ENCODE peak calls at places on chromosomes 1 and 21, in eight cellular contexts. One of them, this sample, is unnamed.

GRCh38 chr1:17735791-17736190 is 19.3 kb upstream of the ACTL8 start:
- DNase-seq in brain microvascular endothelial cell: no peak
- DNase-seq in left lung: no peak
- DNase-seq in heart right ventricle: no peak
- DNase-seq in tibial artery: no peak
- DNase-seq in left ventricle myocardium inferior: no peak
- DNase-seq in transverse colon: no peak
- DNase-seq in OCI-LY7: no peak
- DNase-seq in this sample: no peak

GRCh38 chr1:43271186-43272118 is 1.7 kb downstream of the TMEM125 start:
- DNase-seq in brain microvascular endothelial cell: no peak
- DNase-seq in left lung: no peak
- DNase-seq in heart right ventricle: no peak
- DNase-seq in tibial artery: peak; percentile 40
- DNase-seq in left ventricle myocardium inferior: no peak
- DNase-seq in transverse colon: no peak
- DNase-seq in OCI-LY7: no peak
- DNase-seq in this sample: no peak

GRCh38 chr1:153291514-153291913 is 21.2 kb downstream of the PGLYRP3 start:
- DNase-seq in brain microvascular endothelial cell: no peak
- DNase-seq in left lung: no peak
- DNase-seq in heart right ventricle: no peak
- DNase-seq in tibial artery: no peak
- DNase-seq in left ventricle myocardium inferior: no peak
- DNase-seq in transverse colon: no peak
- DNase-seq in OCI-LY7: no peak
- DNase-seq in this sample: no peak

GRCh38 chr1:30523055-30524020 is 200.0 kb downstream of the MATN1 start:
- DNase-seq in brain microvascular endothelial cell: peak; percentile 73
- DNase-seq in left lung: no peak
- DNase-seq in heart right ventricle: peak; percentile 53
- DNase-seq in tibial artery: peak; percentile 49
- DNase-seq in left ventricle myocardium inferior: peak; percentile 33
- DNase-seq in transverse colon: no peak
- DNase-seq in OCI-LY7: no peak
- DNase-seq in this sample: no peak

GRCh38 chr1:30635386-30635975 is 87.9 kb downstream of the MATN1 start:
- DNase-seq in brain microvascular endothelial cell: no peak
- DNase-seq in left lung: no peak
- DNase-seq in heart right ventricle: no peak
- DNase-seq in tibial artery: no peak
- DNase-seq in left ventricle myocardium inferior: no peak
- DNase-seq in transverse colon: no peak
- DNase-seq in OCI-LY7: no peak
- DNase-seq in this sample: no peak

GRCh38 chr1:91817506-91817905 is 68.4 kb downstream of the TGFBR3 start:
- DNase-seq in brain microvascular endothelial cell: no peak
- DNase-seq in left lung: no peak
- DNase-seq in heart right ventricle: no peak
- DNase-seq in tibial artery: no peak
- DNase-seq in left ventricle myocardium inferior: no peak
- DNase-seq in transverse colon: no peak
- DNase-seq in OCI-LY7: no peak
- DNase-seq in this sample: no peak

GRCh38 chr21:29430581-29430980 is 131.9 kb downstream of the BACH1 start:
- DNase-seq in brain microvascular endothelial cell: no peak
- DNase-seq in left lung: no peak
- DNase-seq in heart right ventricle: no peak
- DNase-seq in tibial artery: no peak
- DNase-seq in left ventricle myocardium inferior: no peak
- DNase-seq in transverse colon: no peak
- DNase-seq in OCI-LY7: no peak
- DNase-seq in this sample: no peak

GRCh38 chr21:35190201-35190701 is 141.1 kb upstream of the RUNX1 start:
- DNase-seq in brain microvascular endothelial cell: no peak
- DNase-seq in left lung: no peak
- DNase-seq in heart right ventricle: no peak
- DNase-seq in tibial artery: no peak
- DNase-seq in left ventricle myocardium inferior: no peak
- DNase-seq in transverse colon: no peak
- DNase-seq in OCI-LY7: no peak
- DNase-seq in this sample: no peak

GRCh38 chr1:101431956-101432510 is 195.2 kb downstream of the S1PR1 start:
- DNase-seq in brain microvascular endothelial cell: no peak
- DNase-seq in left lung: no peak
- DNase-seq in heart right ventricle: no peak
- DNase-seq in tibial artery: no peak
- DNase-seq in left ventricle myocardium inferior: no peak
- DNase-seq in transverse colon: no peak
- DNase-seq in OCI-LY7: no peak
- DNase-seq in this sample: no peak

GRCh38 chr1:67771152-67771551 is 62.1 kb downstream of the GNG12 start:
- DNase-seq in brain microvascular endothelial cell: peak; percentile 89
- DNase-seq in left lung: no peak
- DNase-seq in heart right ventricle: no peak
- DNase-seq in tibial artery: no peak
- DNase-seq in left ventricle myocardium inferior: no peak
- DNase-seq in transverse colon: no peak
- DNase-seq in OCI-LY7: peak; percentile 51
- DNase-seq in this sample: no peak

GRCh38 chr21:34012640-34013039 is 60.7 kb upstream of the MRPS6 start:
- DNase-seq in brain microvascular endothelial cell: no peak
- DNase-seq in left lung: no peak
- DNase-seq in heart right ventricle: no peak
- DNase-seq in tibial artery: no peak
- DNase-seq in left ventricle myocardium inferior: no peak
- DNase-seq in transverse colon: no peak
- DNase-seq in OCI-LY7: no peak
- DNase-seq in this sample: no peak

GRCh38 chr1:118692143-118692542 is 296.0 kb downstream of the TBX15 start:
- DNase-seq in brain microvascular endothelial cell: no peak
- DNase-seq in left lung: no peak
- DNase-seq in heart right ventricle: no peak
- DNase-seq in tibial artery: no peak
- DNase-seq in left ventricle myocardium inferior: no peak
- DNase-seq in transverse colon: no peak
- DNase-seq in OCI-LY7: no peak
- DNase-seq in this sample: no peak

GRCh38 chr1:224170748-224171478 is 12.1 kb upstream of the DEGS1 start:
- DNase-seq in brain microvascular endothelial cell: no peak
- DNase-seq in left lung: no peak
- DNase-seq in heart right ventricle: no peak
- DNase-seq in tibial artery: no peak
- DNase-seq in left ventricle myocardium inferior: no peak
- DNase-seq in transverse colon: peak; percentile 28
- DNase-seq in OCI-LY7: peak; percentile 41
- DNase-seq in this sample: peak; percentile 28

GRCh38 chr1:94528271-94528670 is 13.3 kb downstream of the F3 start:
- DNase-seq in brain microvascular endothelial cell: no peak
- DNase-seq in left lung: no peak
- DNase-seq in heart right ventricle: no peak
- DNase-seq in tibial artery: no peak
- DNase-seq in left ventricle myocardium inferior: no peak
- DNase-seq in transverse colon: no peak
- DNase-seq in OCI-LY7: no peak
- DNase-seq in this sample: no peak

GRCh38 chr1:94528826-94529225 is 12.7 kb downstream of the F3 start:
- DNase-seq in brain microvascular endothelial cell: no peak
- DNase-seq in left lung: no peak
- DNase-seq in heart right ventricle: no peak
- DNase-seq in tibial artery: no peak
- DNase-seq in left ventricle myocardium inferior: no peak
- DNase-seq in transverse colon: no peak
- DNase-seq in OCI-LY7: no peak
- DNase-seq in this sample: no peak

GRCh38 chr1:94527447-94528031 is 14.0 kb downstream of the F3 start:
- DNase-seq in brain microvascular endothelial cell: peak; percentile 24
- DNase-seq in left lung: no peak
- DNase-seq in heart right ventricle: no peak
- DNase-seq in tibial artery: no peak
- DNase-seq in left ventricle myocardium inferior: no peak
- DNase-seq in transverse colon: no peak
- DNase-seq in OCI-LY7: no peak
- DNase-seq in this sample: no peak

GRCh38 chr1:94526152-94526551 is 15.4 kb downstream of the F3 start:
- DNase-seq in brain microvascular endothelial cell: no peak
- DNase-seq in left lung: no peak
- DNase-seq in heart right ventricle: no peak
- DNase-seq in tibial artery: no peak
- DNase-seq in left ventricle myocardium inferior: no peak
- DNase-seq in transverse colon: no peak
- DNase-seq in OCI-LY7: no peak
- DNase-seq in this sample: no peak

GRCh38 chr1:94526581-94526980 is 15.0 kb downstream of the F3 start:
- DNase-seq in brain microvascular endothelial cell: no peak
- DNase-seq in left lung: no peak
- DNase-seq in heart right ventricle: no peak
- DNase-seq in tibial artery: no peak
- DNase-seq in left ventricle myocardium inferior: no peak
- DNase-seq in transverse colon: no peak
- DNase-seq in OCI-LY7: no peak
- DNase-seq in this sample: no peak
- H3K27ac ChIP-seq in brain microvascular endothelial cell: no peak overlapping the region
- H3K27ac ChIP-seq in left lung: no peak overlapping the region
- H3K27ac ChIP-seq in heart right ventricle: no peak overlapping the region
- H3K27ac ChIP-seq in tibial artery: no peak overlapping the region
- H3K27ac ChIP-seq in left ventricle myocardium inferior: no peak overlapping the region
- H3K27ac ChIP-seq in transverse colon: no peak overlapping the region
- H3K27ac ChIP-seq in OCI-LY7: no peak overlapping the region
- H3K27ac ChIP-seq in this sample: no peak overlapping the region

GRCh38 chr1:6051423-6051822 is 5.7 kb downstream of the KCNAB2 start:
- DNase-seq in brain microvascular endothelial cell: no peak
- DNase-seq in left lung: peak; percentile 63
- DNase-seq in heart right ventricle: no peak
- DNase-seq in tibial artery: no peak
- DNase-seq in left ventricle myocardium inferior: no peak
- DNase-seq in transverse colon: no peak
- DNase-seq in OCI-LY7: no peak
- DNase-seq in this sample: no peak

GRCh38 chr1:6052543-6053205 is 7.0 kb downstream of the KCNAB2 start:
- DNase-seq in brain microvascular endothelial cell: peak; percentile 70
- DNase-seq in left lung: no peak
- DNase-seq in heart right ventricle: peak; percentile 74
- DNase-seq in tibial artery: no peak
- DNase-seq in left ventricle myocardium inferior: peak; percentile 61
- DNase-seq in transverse colon: peak; percentile 54
- DNase-seq in OCI-LY7: peak; percentile 42
- DNase-seq in this sample: peak; percentile 27

GRCh38 chr1:6054596-6054995 is 8.9 kb downstream of the KCNAB2 start:
- DNase-seq in brain microvascular endothelial cell: no peak
- DNase-seq in left lung: no peak
- DNase-seq in heart right ventricle: no peak
- DNase-seq in tibial artery: no peak
- DNase-seq in left ventricle myocardium inferior: no peak
- DNase-seq in transverse colon: no peak
- DNase-seq in OCI-LY7: no peak
- DNase-seq in this sample: no peak

GRCh38 chr1:6056549-6056948 is 10.9 kb downstream of the KCNAB2 start:
- DNase-seq in brain microvascular endothelial cell: no peak
- DNase-seq in left lung: no peak
- DNase-seq in heart right ventricle: peak; percentile 18
- DNase-seq in tibial artery: no peak
- DNase-seq in left ventricle myocardium inferior: no peak
- DNase-seq in transverse colon: no peak
- DNase-seq in OCI-LY7: no peak
- DNase-seq in this sample: no peak

GRCh38 chr1:6053206-6053546 is 7.5 kb downstream of the KCNAB2 start:
- DNase-seq in brain microvascular endothelial cell: no peak
- DNase-seq in left lung: no peak
- DNase-seq in heart right ventricle: no peak
- DNase-seq in tibial artery: no peak
- DNase-seq in left ventricle myocardium inferior: no peak
- DNase-seq in transverse colon: no peak
- DNase-seq in OCI-LY7: no peak
- DNase-seq in this sample: no peak
- TF ChIP-seq CTCF in brain microvascular endothelial cell: no peak
- TF ChIP-seq CTCF in left lung: no peak
- TF ChIP-seq CTCF in heart right ventricle: no peak
- TF ChIP-seq CTCF in tibial artery: no peak
- TF ChIP-seq CTCF in left ventricle myocardium inferior: no peak
- TF ChIP-seq CTCF in transverse colon: no peak
- TF ChIP-seq CTCF in OCI-LY7: peak; percentile 42
- TF ChIP-seq CTCF in this sample: peak; percentile 8

DNA sequence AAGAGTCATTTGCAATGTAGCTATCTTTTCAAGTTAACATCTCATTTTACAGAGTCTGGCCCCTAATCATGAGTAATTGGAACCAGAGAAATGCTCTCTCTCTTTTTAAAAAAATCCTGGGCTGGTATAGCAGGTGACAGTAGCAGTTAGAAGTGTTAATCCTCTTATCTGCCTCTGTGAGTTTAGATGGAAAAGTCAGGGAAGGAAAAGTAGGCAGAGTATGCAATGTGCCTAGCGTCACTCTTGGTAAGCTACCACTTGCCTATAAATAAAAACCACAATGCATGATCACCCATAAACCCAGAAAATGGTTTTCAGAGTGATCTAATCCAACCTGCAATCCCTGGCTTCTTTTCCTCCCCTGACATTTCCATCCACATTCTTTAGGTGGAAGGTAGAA is 43.2 kb downstream of the UTP25 start:
- DNase-seq in brain microvascular endothelial cell: no peak
- DNase-seq in left lung: no peak
- DNase-seq in heart right ventricle: no peak
- DNase-seq in tibial artery: no peak
- DNase-seq in left ventricle myocardium inferior: no peak
- DNase-seq in transverse colon: no peak
- DNase-seq in OCI-LY7: no peak
- DNase-seq in this sample: no peak
- H3K27ac ChIP-seq in brain microvascular endothelial cell: no peak overlapping the region
- H3K27ac ChIP-seq in left lung: no peak overlapping the region
- H3K27ac ChIP-seq in heart right ventricle: no peak overlapping the region
- H3K27ac ChIP-seq in tibial artery: no peak overlapping the region
- H3K27ac ChIP-seq in left ventricle myocardium inferior: no peak overlapping the region
- H3K27ac ChIP-seq in transverse colon: no peak overlapping the region
- H3K27ac ChIP-seq in OCI-LY7: no peak overlapping the region
- H3K27ac ChIP-seq in this sample: no peak overlapping the region

GRCh38 chr21:14595449-14595848 is 49.3 kb upstream of the SAMSN1 start:
- DNase-seq in brain microvascular endothelial cell: no peak
- DNase-seq in left lung: no peak
- DNase-seq in heart right ventricle: no peak
- DNase-seq in tibial artery: no peak
- DNase-seq in left ventricle myocardium inferior: no peak
- DNase-seq in transverse colon: no peak
- DNase-seq in OCI-LY7: no peak
- DNase-seq in this sample: no peak

GRCh38 chr21:14598065-14598464 is 52.0 kb upstream of the SAMSN1 start:
- DNase-seq in brain microvascular endothelial cell: no peak
- DNase-seq in left lung: no peak
- DNase-seq in heart right ventricle: no peak
- DNase-seq in tibial artery: no peak
- DNase-seq in left ventricle myocardium inferior: no peak
- DNase-seq in transverse colon: no peak
- DNase-seq in OCI-LY7: no peak
- DNase-seq in this sample: no peak

GRCh38 chr21:14591277-14591876 is 45.3 kb upstream of the SAMSN1 start:
- DNase-seq in brain microvascular endothelial cell: no peak
- DNase-seq in left lung: no peak
- DNase-seq in heart right ventricle: no peak
- DNase-seq in tibial artery: no peak
- DNase-seq in left ventricle myocardium inferior: no peak
- DNase-seq in transverse colon: no peak
- DNase-seq in OCI-LY7: no peak
- DNase-seq in this sample: no peak

GRCh38 chr21:14591882-14592281 is 45.8 kb upstream of the SAMSN1 start:
- DNase-seq in brain microvascular endothelial cell: peak; percentile 61
- DNase-seq in left lung: no peak
- DNase-seq in heart right ventricle: peak; percentile 11
- DNase-seq in tibial artery: no peak
- DNase-seq in left ventricle myocardium inferior: no peak
- DNase-seq in transverse colon: no peak
- DNase-seq in OCI-LY7: no peak
- DNase-seq in this sample: no peak

GRCh38 chr21:14594967-14595366 is 48.9 kb upstream of the SAMSN1 start:
- DNase-seq in brain microvascular endothelial cell: no peak
- DNase-seq in left lung: no peak
- DNase-seq in heart right ventricle: no peak
- DNase-seq in tibial artery: no peak
- DNase-seq in left ventricle myocardium inferior: no peak
- DNase-seq in transverse colon: no peak
- DNase-seq in OCI-LY7: no peak
- DNase-seq in this sample: no peak
- TF ChIP-seq CTCF in brain microvascular endothelial cell: no peak
- TF ChIP-seq CTCF in left lung: no peak
- TF ChIP-seq CTCF in heart right ventricle: no peak
- TF ChIP-seq CTCF in tibial artery: no peak
- TF ChIP-seq CTCF in left ventricle myocardium inferior: no peak
- TF ChIP-seq CTCF in transverse colon: no peak
- TF ChIP-seq CTCF in OCI-LY7: no peak
- TF ChIP-seq CTCF in this sample: no peak